ENCODE peak calls at places on chromosomes 16 and 17, in nine cellular contexts. O is GM23248; Y is naive thymus-derived CD4-positive, alpha-beta T cell; R is CD4-positive, alpha-beta memory T cell; Z is esophagus squamous epithelium; W is tibial nerve; M is heart right ventricle; F is uterus; C is mesendoderm. S is an unnamed sample.
A peak's percentile ranks its signal among the peaks of the same experiment; 100 is the strongest.

GRCh38 chr17:40304464-40304863 is 4.5 kb upstream of the RARA start:
- DNase-seq in O (peak; percentile 95), Y (no peak), R (no peak), Z (no peak), W (no peak), M (no peak), F (peak; percentile 54), C (peak; percentile 69), S (no peak)

GRCh38 chr16:23572394-23572793 is 14.9 kb downstream of the UBFD1 start:
- DNase-seq in O (no peak), Y (no peak), R (no peak), Z (no peak), W (no peak), M (no peak), F (no peak), C (no peak), S (no peak)

GRCh38 chr16:76199681-76200210 is 77.5 kb upstream of the CNTNAP4 start:
- DNase-seq in O (no peak), Y (no peak), R (no peak), Z (no peak), W (no peak), M (no peak), F (no peak), C (no peak), S (no peak)

GRCh38 chr17:31838641-31839225 is 20.3 kb downstream of the COPRS start:
- DNase-seq in O (peak; percentile 15), Y (no peak), R (no peak), Z (no peak), W (no peak), M (no peak), F (no peak), C (no peak), S (no peak)

GRCh38 chr17:57350266-57350665 is 93.9 kb downstream of the MSI2 start:
- DNase-seq in O (no peak), Y (no peak), R (no peak), Z (no peak), W (peak; percentile 69), M (peak; percentile 40), F (no peak), C (no peak), S (no peak)

GRCh38 chr16:8885674-8886592 is 3.8 kb downstream of the LITAFD start:
- DNase-seq in O (peak; percentile 69), Y (no peak), R (no peak), Z (no peak), W (no peak), M (no peak), F (no peak), C (peak; percentile 50), S (peak; percentile 45)

GRCh38 chr16:81752225-81752875 is 26.7 kb upstream of the PLCG2 start:
- DNase-seq in O (peak; percentile 38), Y (no peak), R (no peak), Z (peak; percentile 38), W (no peak), M (peak; percentile 56), F (no peak), C (peak; percentile 49), S (peak; percentile 54)

GRCh38 chr16:78577597-78577996 is 478.1 kb downstream of the WWOX start:
- DNase-seq in O (no peak), Y (no peak), R (no peak), Z (no peak), W (no peak), M (no peak), F (no peak), C (no peak), S (no peak)

GRCh38 chr16:22381392-22381791 is 7.0 kb upstream of the CDR2 start:
- DNase-seq in O (no peak), Y (peak; percentile 42), R (peak; percentile 26), Z (no peak), W (no peak), M (no peak), F (no peak), C (no peak), S (no peak)

GRCh38 chr17:67399676-67400075 is 22.6 kb downstream of the PITPNC1 start:
- DNase-seq in O (no peak), Y (no peak), R (no peak), Z (no peak), W (no peak), M (no peak), F (no peak), C (no peak), S (no peak)

GRCh38 chr17:17546399-17547185 is 44.9 kb downstream of the PEMT start:
- DNase-seq in O (no peak), Y (no peak), R (no peak), Z (no peak), W (no peak), M (peak; percentile 17), F (no peak), C (no peak), S (no peak)

GRCh38 chr16:87070657-87071056 is 246.5 kb downstream of the C16orf95 start:
- DNase-seq in O (no peak), Y (no peak), R (no peak), Z (no peak), W (no peak), M (no peak), F (no peak), C (no peak), S (no peak)

GRCh38 chr16:85421338-85422123 is 191.6 kb upstream of the GSE1 start:
- DNase-seq in O (no peak), Y (no peak), R (no peak), Z (no peak), W (no peak), M (no peak), F (no peak), C (no peak), S (no peak)

GRCh38 chr16:74024997-74025396 is 271.6 kb upstream of the PSMD7 start:
- DNase-seq in O (no peak), Y (no peak), R (no peak), Z (no peak), W (no peak), M (no peak), F (no peak), C (no peak), S (no peak)

GRCh38 chr17:266219-266618 is 84.8 kb upstream of the DOC2B start:
- DNase-seq in O (no peak), Y (no peak), R (no peak), Z (no peak), W (no peak), M (no peak), F (no peak), C (no peak), S (no peak)

GRCh38 chr17:73139296-73139695 is 25.5 kb upstream of the SSTR2 start:
- DNase-seq in O (no peak), Y (no peak), R (no peak), Z (no peak), W (no peak), M (no peak), F (no peak), C (no peak), S (no peak)

GRCh38 chr17:79406316-79406715 is 204.5 kb downstream of the RBFOX3 start:
- DNase-seq in O (no peak), Y (no peak), R (no peak), Z (no peak), W (no peak), M (no peak), F (no peak), C (no peak), S (no peak)

GRCh38 chr17:80938556-80938955 is 53.1 kb upstream of the CHMP6 start:
- DNase-seq in O (no peak), Y (peak; percentile 80), R (peak; percentile 56), Z (no peak), W (no peak), M (no peak), F (peak; percentile 8), C (no peak), S (no peak)

GRCh38 chr16:85674828-85675227 is 13.9 kb downstream of the GINS2 start:
- DNase-seq in O (no peak), Y (no peak), R (no peak), Z (no peak), W (no peak), M (no peak), F (no peak), C (no peak), S (no peak)

GRCh38 chr16:71724320-71724751 is at the start of gene PHLPP2:
- DNase-seq in O (no peak), Y (no peak), R (no peak), Z (no peak), W (no peak), M (no peak), F (no peak), C (no peak), S (no peak)

GRCh38 chr16:71854369-71854948 is 8.7 kb downstream of the ATXN1L start:
- DNase-seq in O (no peak), Y (no peak), R (no peak), Z (no peak), W (no peak), M (no peak), F (no peak), C (no peak), S (no peak)

GRCh38 chr16:50742521-50743150 is 750 bp downstream of the CYLD start:
- DNase-seq in O (peak; percentile 81), Y (peak; percentile 59), R (peak; percentile 63), Z (no peak), W (no peak), M (no peak), F (no peak), C (peak; percentile 17), S (peak; percentile 73)

GRCh38 chr17:82713015-82713723 is 3.3 kb upstream of the FN3KRP start:
- DNase-seq in O (no peak), Y (no peak), R (no peak), Z (no peak), W (no peak), M (no peak), F (no peak), C (no peak), S (no peak)
- H3K27me3 ChIP-seq in O (no peaks in the 10 kb centered on the region), Y (no peaks in the 10 kb centered on the region), R (no peaks in the 10 kb centered on the region), Z (no peaks in the 10 kb centered on the region), W (no peaks in the 10 kb centered on the region), M (no peaks in the 10 kb centered on the region), F (no peaks in the 10 kb centered on the region), C (no peaks in the 10 kb centered on the region), S (no peaks in the 10 kb centered on the region)

GRCh38 chr16:57004387-57005250 is 15.3 kb downstream of the NLRC5 start:
- DNase-seq in O (no peak), Y (no peak), R (no peak), Z (no peak), W (no peak), M (no peak), F (peak; percentile 5), C (no peak), S (no peak)
- H3K27ac ChIP-seq in O (no peak overlapping the region), Y (peak overlapping the region; percentile 54), R (peak overlapping the region; percentile 19), Z (no peak overlapping the region), W (no peak overlapping the region), M (no peak overlapping the region), F (no peak overlapping the region), C (no peak overlapping the region), S (no peak overlapping the region)

DNA sequence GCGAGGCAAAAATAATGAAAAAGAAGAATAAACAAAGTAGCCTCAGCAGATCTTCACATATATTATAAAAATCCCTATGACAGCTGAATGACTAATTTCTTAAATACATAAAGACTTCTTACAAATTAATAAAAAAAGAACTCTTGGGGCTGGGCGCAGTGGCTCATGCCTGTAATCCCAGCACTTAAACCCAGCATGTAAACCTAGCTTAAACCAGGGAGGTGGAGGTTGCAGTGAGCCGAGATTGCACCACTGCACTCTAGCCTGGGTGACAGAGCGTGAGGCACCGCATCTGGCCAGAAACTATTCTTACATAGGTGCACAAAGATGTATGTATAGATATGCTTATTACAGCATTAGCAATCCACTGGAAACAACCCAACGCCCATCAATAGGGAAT is 27.7 kb downstream of the C17orf100 start:
- DNase-seq in O (no peak), Y (no peak), R (no peak), Z (no peak), W (no peak), M (no peak), F (no peak), C (no peak), S (no peak)
- H3K4me3 ChIP-seq in O (no peak overlapping the region), Y (no peak overlapping the region), R (no peak overlapping the region), Z (no peak overlapping the region), W (no peak overlapping the region), M (no peak overlapping the region), F (no peak overlapping the region), C (no peak overlapping the region), S (no peak overlapping the region)

GRCh38 chr17:77697480-77698400 is 260.8 kb upstream of the TNRC6C start:
- DNase-seq in O (no peak), Y (no peak), R (no peak), Z (no peak), W (no peak), M (no peak), F (no peak), C (no peak), S (no peak)
- H3K27me3 ChIP-seq in O (peaks cover 52% of the 10 kb centered on the region), Y (no peaks in the 10 kb centered on the region), R (no peaks in the 10 kb centered on the region), Z (no peaks in the 10 kb centered on the region), W (no peaks in the 10 kb centered on the region), M (peaks cover 32% of the 10 kb centered on the region), F (no peaks in the 10 kb centered on the region), C (no peaks in the 10 kb centered on the region), S (no peaks in the 10 kb centered on the region)